ENCODE peak calls at places on chromosomes 12 and 14, in nine cellular contexts. V is GM23248; A is GM19239; N is bronchial epithelial cell; Z is stimulated activated CD4-positive, alpha-beta T cell treated with anti-CD3 and anti-CD28 coated beads, TNF-alpha, amount 100 ng/mL, for 24 hours; Y is prostate gland; U is Panc1; I is body of pancreas; G is mesothelial cell of epicardium. J is an unnamed sample.

GRCh38 chr12:48105321-48105866 is 485 bp downstream of the SENP1 start:
- DNase-seq in V (peak; percentile 62), A (no peak), N (peak; percentile 25), Z (peak; percentile 11), Y (no peak), U (no peak), I (no peak), G (peak; percentile 29), J (peak; percentile 42)

GRCh38 chr12:52585001-52585400 is 11.4 kb upstream of the KRT74 start:
- DNase-seq in V (no peak), A (no peak), N (no peak), Z (no peak), Y (no peak), U (no peak), I (no peak), G (no peak), J (no peak)

GRCh38 chr12:92402415-92402814 is 256.8 kb upstream of the BTG1 start:
- DNase-seq in V (no peak), A (no peak), N (no peak), Z (no peak), Y (no peak), U (no peak), I (no peak), G (no peak), J (no peak)

GRCh38 chr12:116922194-116922897 is 11.6 kb downstream of the FBXW8 start:
- DNase-seq in V (no peak), A (no peak), N (no peak), Z (no peak), Y (no peak), U (no peak), I (no peak), G (no peak), J (no peak)

GRCh38 chr12:22719745-22720144 is 94.8 kb downstream of the ETNK1 start:
- DNase-seq in V (no peak), A (no peak), N (no peak), Z (no peak), Y (no peak), U (no peak), I (no peak), G (no peak), J (no peak)

GRCh38 chr14:34052658-34053014 is 101.8 kb upstream of the EGLN3 start:
- DNase-seq in V (peak; percentile 48), A (no peak), N (peak; percentile 58), Z (no peak), Y (no peak), U (no peak), I (no peak), G (no peak), J (peak; percentile 64)

GRCh38 chr12:124388679-124389536 is 94.0 kb downstream of the RFLNA start:
- DNase-seq in V (peak; percentile 95), A (no peak), N (peak; percentile 31), Z (peak; percentile 19), Y (peak; percentile 83), U (no peak), I (peak; percentile 89), G (peak; percentile 61), J (peak; percentile 94)

GRCh38 chr12:102120564-102120873 is 536 bp downstream of the PARPBP start:
- DNase-seq in V (no peak), A (no peak), N (no peak), Z (no peak), Y (no peak), U (no peak), I (no peak), G (no peak), J (no peak)

GRCh38 chr12:59972941-59973340 is 377.1 kb downstream of the SLC16A7 start:
- DNase-seq in V (peak; percentile 77), A (no peak), N (peak; percentile 49), Z (no peak), Y (no peak), U (no peak), I (no peak), G (no peak), J (peak; percentile 84)

GRCh38 chr14:24289649-24290283 is 9.8 kb downstream of the DHRS1 start:
- DNase-seq in V (no peak), A (no peak), N (no peak), Z (no peak), Y (no peak), U (no peak), I (no peak), G (no peak), J (no peak)

GRCh38 chr12:108621161-108621560 is 12.5 kb downstream of the SELPLG start:
- DNase-seq in V (no peak), A (no peak), N (no peak), Z (no peak), Y (no peak), U (no peak), I (no peak), G (no peak), J (no peak)

GRCh38 chr12:67042697-67043131 is 226.4 kb upstream of the CAND1 start:
- DNase-seq in V (peak; percentile 1), A (no peak), N (peak; percentile 56), Z (no peak), Y (no peak), U (no peak), I (no peak), G (no peak), J (peak; percentile 35)

GRCh38 chr12:68850390-68850789 is 42.4 kb downstream of the MDM2 start:
- DNase-seq in V (no peak), A (no peak), N (no peak), Z (no peak), Y (no peak), U (no peak), I (no peak), G (no peak), J (no peak)

GRCh38 chr12:81255947-81256346 is 178.1 kb downstream of the ACSS3 start:
- DNase-seq in V (no peak), A (no peak), N (no peak), Z (no peak), Y (no peak), U (no peak), I (no peak), G (no peak), J (no peak)

GRCh38 chr12:28550757-28551381 is 360.6 kb downstream of the CCDC91 start:
- DNase-seq in V (peak; percentile 85), A (no peak), N (peak; percentile 84), Z (no peak), Y (no peak), U (no peak), I (no peak), G (no peak), J (peak; percentile 84)

GRCh38 chr12:124694250-124694649 is 126.8 kb upstream of the NCOR2 start:
- DNase-seq in V (no peak), A (peak; percentile 52), N (no peak), Z (no peak), Y (no peak), U (no peak), I (no peak), G (no peak), J (no peak)

GRCh38 chr12:123580772-123581171 is 3.6 kb upstream of the TMED2 start:
- DNase-seq in V (peak; percentile 29), A (no peak), N (peak; percentile 30), Z (no peak), Y (no peak), U (no peak), I (no peak), G (no peak), J (peak; percentile 45)

GRCh38 chr14:76929927-76930326 is 98.6 kb downstream of the IRF2BPL start:
- DNase-seq in V (peak; percentile 74), A (no peak), N (peak; percentile 55), Z (peak; percentile 34), Y (no peak), U (no peak), I (no peak), G (no peak), J (no peak)

GRCh38 chr14:40004871-40005503 is 572.8 kb upstream of the FBXO33 start:
- DNase-seq in V (no peak), A (no peak), N (no peak), Z (no peak), Y (no peak), U (no peak), I (no peak), G (no peak), J (no peak)

GRCh38 chr14:93759781-93760307 is 28.4 kb downstream of the PRIMA1 start:
- DNase-seq in V (no peak), A (no peak), N (no peak), Z (no peak), Y (peak; percentile 36), U (no peak), I (no peak), G (no peak), J (no peak)

GRCh38 chr12:54683388-54683787 is 35.2 kb upstream of the DCD start:
- DNase-seq in V (no peak), A (no peak), N (no peak), Z (no peak), Y (no peak), U (no peak), I (no peak), G (no peak), J (no peak)

GRCh38 chr14:49962616-49963015 is 69.7 kb downstream of the ARF6 start:
- DNase-seq in V (peak; percentile 57), A (no peak), N (peak; percentile 96), Z (peak; percentile 39), Y (peak; percentile 75), U (no peak), I (no peak), G (no peak), J (no peak)

GRCh38 chr12:57735952-57736742 is 2.4 kb downstream of the AGAP2 start:
- DNase-seq in V (peak; percentile 57), A (no peak), N (no peak), Z (no peak), Y (no peak), U (no peak), I (no peak), G (no peak), J (peak; percentile 31)

GRCh38 chr12:53752651-53753050 is 872 bp upstream of the CISTR start:
- DNase-seq in V (no peak), A (no peak), N (no peak), Z (no peak), Y (no peak), U (no peak), I (no peak), G (no peak), J (no peak)

GRCh38 chr14:68375371-68375770 is 417.5 kb downstream of the ZFP36L1 start:
- DNase-seq in V (no peak), A (no peak), N (no peak), Z (no peak), Y (no peak), U (no peak), I (no peak), G (no peak), J (no peak)

GRCh38 chr14:91419451-91419850 is 1.8 kb upstream of the CCDC88C start:
- DNase-seq in V (no peak), A (no peak), N (no peak), Z (no peak), Y (no peak), U (no peak), I (no peak), G (no peak), J (no peak)

GRCh38 chr14:73729556-73730265 is 15.5 kb upstream of the PNMA1 start:
- DNase-seq in V (no peak), A (no peak), N (no peak), Z (no peak), Y (no peak), U (no peak), I (peak; percentile 11), G (no peak), J (no peak)

GRCh38 chr12:76032043-76032981 is 736 bp upstream of the PHLDA1 start:
- DNase-seq in V (peak; percentile 90), A (no peak), N (peak; percentile 57), Z (peak; percentile 22), Y (peak; percentile 31), U (no peak), I (peak; percentile 69), G (no peak), J (peak; percentile 79)

GRCh38 chr12:132537049-132537448 is 47.1 kb downstream of the FBRSL1 start:
- DNase-seq in V (no peak), A (no peak), N (no peak), Z (no peak), Y (no peak), U (no peak), I (no peak), G (no peak), J (no peak)

GRCh38 chr14:49549881-49550280 is 36.3 kb downstream of the RPS29 start:
- DNase-seq in V (peak; percentile 66), A (no peak), N (peak; percentile 59), Z (no peak), Y (no peak), U (no peak), I (no peak), G (no peak), J (peak; percentile 25)

GRCh38 chr12:188910-189621 is 24.9 kb downstream of the SLC6A12 start:
- DNase-seq in V (peak; percentile 81), A (peak; percentile 69), N (no peak), Z (no peak), Y (no peak), U (no peak), I (peak; percentile 58), G (peak; percentile 62), J (peak; percentile 59)

J was measured in iris pigment epithelial cell.